ENCODE peak calls at places on chromosomes 5 and 9, in four cellular contexts. One of them, this sample, is unnamed.

GRCh38 chr9:129459550-129460322 is 161.2 kb downstream of the C9orf50 start:
- DNase-seq in choroid plexus epithelial cell: no peak
- DNase-seq in cardiac muscle cell: no peak
- DNase-seq in hepatocyte: no peak
- DNase-seq in this sample: peak

GRCh38 chr5:122078116-122078865 is at the start of gene LOX:
- DNase-seq in hepatocyte: peak
- DNase-seq in choroid plexus epithelial cell: peak
- DNase-seq in cardiac muscle cell: peak
- DNase-seq in this sample: no peak

GRCh38 chr9:76423216-76424177 is 29.3 kb upstream of the RFK start:
- DNase-seq in choroid plexus epithelial cell: no peak
- DNase-seq in cardiac muscle cell: no peak
- DNase-seq in hepatocyte: peak
- DNase-seq in this sample: no peak

GRCh38 chr5:174188300-174188699 is 142.8 kb downstream of the NSG2 start:
- DNase-seq in choroid plexus epithelial cell: no peak
- DNase-seq in cardiac muscle cell: no peak
- DNase-seq in hepatocyte: no peak
- DNase-seq in this sample: no peak

GRCh38 chr9:21687351-21687750 is 115.1 kb upstream of the MTAP start:
- DNase-seq in choroid plexus epithelial cell: no peak
- DNase-seq in hepatocyte: no peak
- DNase-seq in cardiac muscle cell: no peak
- DNase-seq in this sample: no peak

GRCh38 chr5:133792025-133792424 is 176.4 kb downstream of the C5orf15 start:
- DNase-seq in choroid plexus epithelial cell: no peak
- DNase-seq in hepatocyte: no peak
- DNase-seq in cardiac muscle cell: no peak
- DNase-seq in this sample: no peak

GRCh38 chr5:107812570-107813141 is 141.9 kb upstream of the EFNA5 start:
- DNase-seq in choroid plexus epithelial cell: peak
- DNase-seq in hepatocyte: no peak
- DNase-seq in cardiac muscle cell: peak
- DNase-seq in this sample: no peak

GRCh38 chr9:120928720-120929389 is 2.3 kb upstream of the TRAF1 start:
- DNase-seq in choroid plexus epithelial cell: peak
- DNase-seq in hepatocyte: peak
- DNase-seq in cardiac muscle cell: peak
- DNase-seq in this sample: peak

GRCh38 chr9:37937403-37937802 is 33.5 kb upstream of the SLC25A51 start:
- DNase-seq in cardiac muscle cell: no peak
- DNase-seq in choroid plexus epithelial cell: no peak
- DNase-seq in hepatocyte: no peak
- DNase-seq in this sample: no peak

GRCh38 chr5:68482199-68482598 is 266.6 kb downstream of the PIK3R1 start:
- DNase-seq in choroid plexus epithelial cell: no peak
- DNase-seq in cardiac muscle cell: no peak
- DNase-seq in hepatocyte: no peak
- DNase-seq in this sample: no peak

GRCh38 chr9:127395491-127396252 is 1.3 kb upstream of the SLC2A8 start:
- DNase-seq in hepatocyte: peak
- DNase-seq in choroid plexus epithelial cell: no peak
- DNase-seq in cardiac muscle cell: no peak
- DNase-seq in this sample: no peak

GRCh38 chr5:6475626-6476312 is 27.1 kb downstream of the UBE2QL1 start:
- DNase-seq in hepatocyte: no peak
- DNase-seq in cardiac muscle cell: no peak
- DNase-seq in choroid plexus epithelial cell: no peak
- DNase-seq in this sample: no peak

GRCh38 chr5:32916648-32917047 is 205.5 kb downstream of the NPR3 start:
- DNase-seq in hepatocyte: peak
- DNase-seq in cardiac muscle cell: peak
- DNase-seq in choroid plexus epithelial cell: peak
- DNase-seq in this sample: no peak

GRCh38 chr9:134809296-134809695 is 71.3 kb upstream of the FCN2 start:
- DNase-seq in choroid plexus epithelial cell: no peak
- DNase-seq in cardiac muscle cell: no peak
- DNase-seq in hepatocyte: no peak
- DNase-seq in this sample: no peak

GRCh38 chr5:178422400-178422775 is 167.8 kb downstream of the COL23A1 start:
- DNase-seq in hepatocyte: no peak
- DNase-seq in choroid plexus epithelial cell: no peak
- DNase-seq in cardiac muscle cell: no peak
- DNase-seq in this sample: no peak

GRCh38 chr9:38118862-38119435 is 49.9 kb upstream of the SHB start:
- DNase-seq in choroid plexus epithelial cell: no peak
- DNase-seq in hepatocyte: no peak
- DNase-seq in cardiac muscle cell: no peak
- DNase-seq in this sample: no peak

GRCh38 chr5:146466521-146467349 is 19.6 kb downstream of the TCERG1 start:
- DNase-seq in hepatocyte: no peak
- DNase-seq in cardiac muscle cell: peak
- DNase-seq in choroid plexus epithelial cell: peak
- DNase-seq in this sample: no peak

GRCh38 chr9:104860280-104860679 is 67.7 kb downstream of the ABCA1 start:
- DNase-seq in hepatocyte: no peak
- DNase-seq in choroid plexus epithelial cell: peak
- DNase-seq in cardiac muscle cell: no peak
- DNase-seq in this sample: no peak

GRCh38 chr5:172038167-172038566 is 31.7 kb upstream of the FBXW11 start:
- DNase-seq in hepatocyte: no peak
- DNase-seq in cardiac muscle cell: no peak
- DNase-seq in choroid plexus epithelial cell: no peak
- DNase-seq in this sample: no peak

GRCh38 chr9:134593756-134594375 is 47.7 kb upstream of the COL5A1 start:
- DNase-seq in choroid plexus epithelial cell: no peak
- DNase-seq in cardiac muscle cell: no peak
- DNase-seq in hepatocyte: no peak
- DNase-seq in this sample: no peak

GRCh38 chr9:120935383-120935857 is 8.8 kb upstream of the TRAF1 start:
- DNase-seq in choroid plexus epithelial cell: peak
- DNase-seq in cardiac muscle cell: peak
- DNase-seq in hepatocyte: peak
- DNase-seq in this sample: no peak

GRCh38 chr5:66174338-66174737 is 30.2 kb downstream of the SREK1 start:
- DNase-seq in choroid plexus epithelial cell: peak
- DNase-seq in cardiac muscle cell: peak
- DNase-seq in hepatocyte: peak
- DNase-seq in this sample: no peak

GRCh38 chr5:96868603-96869371 is 7.5 kb upstream of the ERAP2 start:
- DNase-seq in choroid plexus epithelial cell: peak
- DNase-seq in cardiac muscle cell: peak
- DNase-seq in hepatocyte: peak
- DNase-seq in this sample: no peak

GRCh38 chr5:91388362-91388761 is 5.2 kb upstream of the ARRDC3 start:
- DNase-seq in hepatocyte: no peak
- DNase-seq in choroid plexus epithelial cell: no peak
- DNase-seq in cardiac muscle cell: no peak
- DNase-seq in this sample: no peak

GRCh38 chr5:175573493-175574269 is 84.2 kb upstream of the HRH2 start:
- DNase-seq in hepatocyte: no peak
- DNase-seq in choroid plexus epithelial cell: no peak
- DNase-seq in cardiac muscle cell: no peak
- DNase-seq in this sample: no peak

GRCh38 chr5:28737682-28738081 is 1699.3 kb upstream of the CDH9 start:
- DNase-seq in cardiac muscle cell: no peak
- DNase-seq in hepatocyte: no peak
- DNase-seq in choroid plexus epithelial cell: no peak
- DNase-seq in this sample: no peak

DNA sequence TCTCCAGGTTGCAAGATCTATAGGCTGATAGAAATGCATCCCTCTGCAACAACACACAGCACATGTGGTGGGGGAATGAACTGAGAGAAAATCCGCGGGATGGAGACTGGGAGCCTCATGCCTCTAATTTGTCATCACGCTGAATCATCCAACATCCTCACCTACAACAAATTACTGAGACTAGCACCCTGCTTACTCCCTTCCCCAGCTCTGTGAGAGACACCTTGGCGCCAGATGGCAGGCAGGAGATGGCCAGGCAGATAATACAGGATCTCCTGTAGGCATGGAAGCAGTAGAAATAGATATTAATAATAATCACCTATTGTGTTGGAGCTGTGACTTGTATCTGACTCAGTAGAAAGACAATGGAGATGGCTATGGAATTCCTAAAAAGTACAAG is 276.9 kb downstream of the SEMA5A start:
- DNase-seq in choroid plexus epithelial cell: no peak
- DNase-seq in cardiac muscle cell: no peak
- DNase-seq in hepatocyte: no peak
- DNase-seq in this sample: no peak
- TF ChIP-seq CTCF in choroid plexus epithelial cell: no peak
- TF ChIP-seq CTCF in cardiac muscle cell: no peak
- TF ChIP-seq CTCF in hepatocyte: no peak
- TF ChIP-seq CTCF in this sample: no peak

GRCh38 chr9:69933445-69933844 is 110.2 kb upstream of the MAMDC2 start:
- DNase-seq in choroid plexus epithelial cell: peak
- DNase-seq in cardiac muscle cell: no peak
- DNase-seq in hepatocyte: no peak
- DNase-seq in this sample: no peak

GRCh38 chr9:69932901-69933300 is 110.7 kb upstream of the MAMDC2 start:
- DNase-seq in hepatocyte: peak
- DNase-seq in choroid plexus epithelial cell: peak
- DNase-seq in cardiac muscle cell: peak
- DNase-seq in this sample: no peak

GRCh38 chr9:69925452-69925851 is 104.8 kb downstream of the CFAP95 start:
- DNase-seq in hepatocyte: no peak
- DNase-seq in choroid plexus epithelial cell: no peak
- DNase-seq in cardiac muscle cell: no peak
- DNase-seq in this sample: no peak

GRCh38 chr9:69936427-69936826 is 107.2 kb upstream of the MAMDC2 start:
- DNase-seq in hepatocyte: no peak
- DNase-seq in choroid plexus epithelial cell: peak
- DNase-seq in cardiac muscle cell: peak
- DNase-seq in this sample: no peak

DNA sequence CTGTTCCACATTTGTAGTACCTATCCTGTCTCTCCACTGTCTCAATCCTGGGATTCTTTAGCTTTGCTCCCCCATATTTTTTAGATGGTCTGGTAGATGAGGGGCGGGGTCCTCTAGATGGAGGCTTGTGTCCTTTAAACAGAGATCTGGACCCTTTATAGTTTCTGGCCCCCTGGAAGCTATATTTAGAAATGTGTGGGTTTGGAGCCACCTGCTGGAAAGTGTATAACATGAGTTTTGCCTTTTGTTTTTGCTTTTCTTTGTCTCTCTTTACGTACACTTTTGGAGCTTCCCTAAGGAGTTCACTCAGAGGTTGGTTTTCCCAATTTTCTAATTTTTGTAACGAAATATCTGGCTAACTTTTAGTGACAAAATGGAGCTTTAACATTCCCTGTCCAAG is 110.7 kb downstream of the CFAP95 start:
- DNase-seq in cardiac muscle cell: peak
- DNase-seq in hepatocyte: peak
- DNase-seq in choroid plexus epithelial cell: peak
- DNase-seq in this sample: no peak
- TF ChIP-seq CTCF in cardiac muscle cell: peak
- TF ChIP-seq CTCF in hepatocyte: peak
- TF ChIP-seq CTCF in choroid plexus epithelial cell: peak
- TF ChIP-seq CTCF in this sample: no peak

GRCh38 chr9:107153336-107153735 is 129.7 kb upstream of the RAD23B start:
- DNase-seq in choroid plexus epithelial cell: peak
- DNase-seq in hepatocyte: no peak
- DNase-seq in cardiac muscle cell: peak
- DNase-seq in this sample: no peak

GRCh38 chr9:107154766-107155165 is 128.3 kb upstream of the RAD23B start:
- DNase-seq in cardiac muscle cell: no peak
- DNase-seq in choroid plexus epithelial cell: no peak
- DNase-seq in hepatocyte: no peak
- DNase-seq in this sample: no peak

GRCh38 chr9:107158321-107158720 is 124.8 kb upstream of the RAD23B start:
- DNase-seq in choroid plexus epithelial cell: peak
- DNase-seq in hepatocyte: peak
- DNase-seq in cardiac muscle cell: peak
- DNase-seq in this sample: no peak

GRCh38 chr9:107154291-107154690 is 128.8 kb upstream of the RAD23B start:
- DNase-seq in hepatocyte: no peak
- DNase-seq in cardiac muscle cell: no peak
- DNase-seq in choroid plexus epithelial cell: no peak
- DNase-seq in this sample: no peak

GRCh38 chr9:107155244-107155817 is 127.7 kb upstream of the RAD23B start:
- DNase-seq in cardiac muscle cell: no peak
- DNase-seq in hepatocyte: no peak
- DNase-seq in choroid plexus epithelial cell: no peak
- DNase-seq in this sample: no peak
- TF ChIP-seq CTCF in cardiac muscle cell: peak
- TF ChIP-seq CTCF in hepatocyte: peak
- TF ChIP-seq CTCF in choroid plexus epithelial cell: peak
- TF ChIP-seq CTCF in this sample: no peak

GRCh38 chr5:77645158-77645994 is 6.9 kb upstream of the OTP start:
- DNase-seq in hepatocyte: peak
- DNase-seq in choroid plexus epithelial cell: no peak
- DNase-seq in cardiac muscle cell: no peak
- DNase-seq in this sample: no peak
- TF ChIP-seq CTCF in hepatocyte: peak
- TF ChIP-seq CTCF in choroid plexus epithelial cell: peak
- TF ChIP-seq CTCF in cardiac muscle cell: peak
- TF ChIP-seq CTCF in this sample: peak

GRCh38 chr5:11384441-11385250 is 519.6 kb downstream of the CTNND2 start:
- DNase-seq in hepatocyte: peak
- DNase-seq in choroid plexus epithelial cell: no peak
- DNase-seq in cardiac muscle cell: no peak
- DNase-seq in this sample: no peak
- TF ChIP-seq CTCF in hepatocyte: no peak
- TF ChIP-seq CTCF in choroid plexus epithelial cell: no peak
- TF ChIP-seq CTCF in cardiac muscle cell: no peak
- TF ChIP-seq CTCF in this sample: no peak

GRCh38 chr9:4226331-4227250 is 73.3 kb downstream of the GLIS3 start:
- DNase-seq in cardiac muscle cell: peak
- DNase-seq in hepatocyte: no peak
- DNase-seq in choroid plexus epithelial cell: no peak
- DNase-seq in this sample: no peak

GRCh38 chr9:4228142-4228541 is 71.7 kb downstream of the GLIS3 start:
- DNase-seq in choroid plexus epithelial cell: no peak
- DNase-seq in hepatocyte: no peak
- DNase-seq in cardiac muscle cell: no peak
- DNase-seq in this sample: no peak

GRCh38 chr9:4223434-4223833 is 76.4 kb downstream of the GLIS3 start:
- DNase-seq in choroid plexus epithelial cell: no peak
- DNase-seq in hepatocyte: no peak
- DNase-seq in cardiac muscle cell: no peak
- DNase-seq in this sample: no peak

GRCh38 chr9:4224181-4224580 is 75.7 kb downstream of the GLIS3 start:
- DNase-seq in choroid plexus epithelial cell: no peak
- DNase-seq in hepatocyte: no peak
- DNase-seq in cardiac muscle cell: no peak
- DNase-seq in this sample: no peak

GRCh38 chr9:4225291-4226119 is 74.4 kb downstream of the GLIS3 start:
- DNase-seq in hepatocyte: no peak
- DNase-seq in cardiac muscle cell: peak
- DNase-seq in choroid plexus epithelial cell: peak
- DNase-seq in this sample: no peak
- TF ChIP-seq CTCF in hepatocyte: peak
- TF ChIP-seq CTCF in cardiac muscle cell: no peak
- TF ChIP-seq CTCF in choroid plexus epithelial cell: peak
- TF ChIP-seq CTCF in this sample: no peak

GRCh38 chr5:321233-321725 is at the start of gene AHRR:
- DNase-seq in hepatocyte: peak
- DNase-seq in choroid plexus epithelial cell: peak
- DNase-seq in cardiac muscle cell: peak
- DNase-seq in this sample: no peak
- TF ChIP-seq CTCF in hepatocyte: peak
- TF ChIP-seq CTCF in choroid plexus epithelial cell: peak
- TF ChIP-seq CTCF in cardiac muscle cell: peak
- TF ChIP-seq CTCF in this sample: no peak

GRCh38 chr9:137311971-137312851 is 10.1 kb upstream of the NRARP start:
- DNase-seq in choroid plexus epithelial cell: no peak
- DNase-seq in hepatocyte: no peak
- DNase-seq in cardiac muscle cell: no peak
- DNase-seq in this sample: no peak
- TF ChIP-seq CTCF in choroid plexus epithelial cell: no peak
- TF ChIP-seq CTCF in hepatocyte: no peak
- TF ChIP-seq CTCF in cardiac muscle cell: no peak
- TF ChIP-seq CTCF in this sample: no peak

This sample was measured in natural killer cell.